ENCODE peak calls at places on chromosomes 11 and 22, in eight cellular contexts. D is kidney epithelial cell; N is neural crest cell; H is DND-41; R is activated CD8-positive, alpha-beta memory T cell treated with anti-CD3 and anti-CD28 coated beads, Interleukin-2, amount 50 U/mL, for 4 hours; L is AG20443; K is stimulated activated CD4-positive, alpha-beta T cell treated with anti-CD3 and anti-CD28 coated beads, Interleukin-2, amount 100 ng/mL, for 24 hours; S is RCC 7860. G is an unnamed sample.

GRCh38 chr11:80860632-80861031 is 1419.8 kb upstream of the TENM4 start:
- DNase-seq in D (no peak), N (no peak), H (no peak), R (no peak), L (no peak), K (no peak), S (no peak), G (no peak)

GRCh38 chr11:134652586-134653255 is 240.7 kb upstream of the B3GAT1 start:
- DNase-seq in D (no peak), N (no peak), H (peak), R (no peak), L (no peak), K (no peak), S (no peak), G (no peak)

GRCh38 chr22:41048791-41049717 is 43.3 kb upstream of the EP300 start:
- DNase-seq in D (peak), N (peak), H (no peak), R (no peak), L (peak), K (no peak), S (no peak), G (peak)

GRCh38 chr22:49247194-49247924 is 580.3 kb downstream of the BRD1 start:
- DNase-seq in D (no peak), N (no peak), H (no peak), R (no peak), L (no peak), K (no peak), S (no peak), G (no peak)

GRCh38 chr11:65629579-65629978 is 8.3 kb upstream of the SIPA1 start:
- DNase-seq in D (no peak), N (no peak), H (no peak), R (no peak), L (no peak), K (no peak), S (no peak), G (no peak)

GRCh38 chr11:76803811-76804600 is 20.9 kb downstream of the TSKU start:
- DNase-seq in D (no peak), N (no peak), H (peak), R (peak), L (peak), K (peak), S (no peak), G (peak)

GRCh38 chr11:64062185-64063039 is 26.7 kb downstream of the FLRT1 start:
- DNase-seq in D (no peak), N (no peak), H (no peak), R (no peak), L (no peak), K (no peak), S (no peak), G (no peak)

GRCh38 chr11:33520103-33520502 is 180.5 kb downstream of the C11orf91 start:
- DNase-seq in D (no peak), N (no peak), H (no peak), R (no peak), L (no peak), K (no peak), S (no peak), G (no peak)

GRCh38 chr11:129093283-129093682 is 98.8 kb downstream of the ARHGAP32 start:
- DNase-seq in D (no peak), N (no peak), H (no peak), R (no peak), L (no peak), K (no peak), S (no peak), G (no peak)

GRCh38 chr11:561148-562003 is 606 bp downstream of the RASSF7 start:
- DNase-seq in D (peak), N (no peak), H (peak), R (no peak), L (peak), K (no peak), S (peak), G (peak)

GRCh38 chr11:110251837-110252236 is 44.6 kb downstream of the RDX start:
- DNase-seq in D (peak), N (no peak), H (no peak), R (no peak), L (peak), K (no peak), S (peak), G (peak)